ENCODE peak calls at places on chromosomes 13 and 19, in nine cellular contexts. B, P, N, G, O, E, A, V and Y are unnamed samples.

GRCh38 chr13:106533940-106534843 is 1.3 kb downstream of the EFNB2 start:
- DNase-seq in B (no peak), P (peak; percentile 17), N (peak; percentile 53), G (peak; percentile 65), O (peak; percentile 72), E (peak; percentile 74), A (no peak), V (peak; percentile 52), Y (no peak)

GRCh38 chr13:28817204-28817603 is 2.9 kb upstream of the MTUS2 start:
- DNase-seq in B (no peak), P (no peak), N (no peak), G (no peak), O (no peak), E (no peak), A (no peak), V (no peak), Y (no peak)

GRCh38 chr19:38529610-38530009 is 88.1 kb downstream of the MAP4K1 start:
- DNase-seq in B (no peak), P (no peak), N (no peak), G (no peak), O (no peak), E (no peak), A (no peak), V (no peak), Y (no peak)

GRCh38 chr13:40446365-40446764 is 220.1 kb downstream of the FOXO1 start:
- DNase-seq in B (no peak), P (no peak), N (no peak), G (no peak), O (no peak), E (no peak), A (no peak), V (no peak), Y (no peak)

GRCh38 chr13:30676672-30677071 is 58.7 kb upstream of the ALOX5AP start:
- DNase-seq in B (no peak), P (no peak), N (no peak), G (no peak), O (no peak), E (peak; percentile 50), A (no peak), V (no peak), Y (no peak)

GRCh38 chr13:21583496-21583895 is 20.5 kb downstream of the MICU2 start:
- DNase-seq in B (no peak), P (no peak), N (no peak), G (peak; percentile 30), O (no peak), E (peak; percentile 76), A (no peak), V (no peak), Y (no peak)

GRCh38 chr13:59532405-59532804 is 631.3 kb downstream of the DIAPH3 start:
- DNase-seq in B (no peak), P (no peak), N (no peak), G (no peak), O (no peak), E (no peak), A (no peak), V (no peak), Y (no peak)

GRCh38 chr13:32330438-32330837 is 15.1 kb downstream of the BRCA2 start:
- DNase-seq in B (no peak), P (no peak), N (no peak), G (no peak), O (no peak), E (peak; percentile 86), A (peak; percentile 84), V (no peak), Y (no peak)

GRCh38 chr13:41492432-41493267 is 35.3 kb downstream of the RGCC start:
- DNase-seq in B (no peak), P (no peak), N (no peak), G (no peak), O (no peak), E (no peak), A (no peak), V (no peak), Y (no peak)

GRCh38 chr13:33352520-33352919 is 67.0 kb upstream of the STARD13 start:
- DNase-seq in B (no peak), P (no peak), N (no peak), G (no peak), O (no peak), E (no peak), A (no peak), V (no peak), Y (no peak)

GRCh38 chr13:111929036-111929616 is 137.8 kb upstream of the SOX1 start:
- DNase-seq in B (no peak), P (no peak), N (peak; percentile 18), G (no peak), O (no peak), E (no peak), A (no peak), V (no peak), Y (no peak)

GRCh38 chr13:99361197-99361596 is 54.0 kb upstream of the GPR183 start:
- DNase-seq in B (no peak), P (no peak), N (no peak), G (no peak), O (no peak), E (no peak), A (no peak), V (no peak), Y (no peak)

GRCh38 chr13:112102243-112102642 is 35.3 kb downstream of the SOX1 start:
- DNase-seq in B (no peak), P (no peak), N (no peak), G (no peak), O (no peak), E (no peak), A (no peak), V (no peak), Y (no peak)

GRCh38 chr19:32828643-32829344 is 40.8 kb downstream of the SLC7A9 start:
- DNase-seq in B (no peak), P (no peak), N (no peak), G (no peak), O (no peak), E (no peak), A (no peak), V (no peak), Y (no peak)

GRCh38 chr13:79918620-79919019 is 422.3 kb downstream of the SPRY2 start:
- DNase-seq in B (no peak), P (no peak), N (no peak), G (no peak), O (no peak), E (no peak), A (no peak), V (no peak), Y (no peak)

GRCh38 chr13:87274209-87274819 is 396.9 kb upstream of the SLITRK5 start:
- DNase-seq in B (no peak), P (peak; percentile 7), N (no peak), G (peak; percentile 59), O (no peak), E (peak; percentile 51), A (no peak), V (peak; percentile 60), Y (no peak)

GRCh38 chr13:110638814-110639806 is 23.8 kb downstream of the NAXD start:
- DNase-seq in B (no peak), P (no peak), N (peak; percentile 22), G (no peak), O (no peak), E (no peak), A (no peak), V (no peak), Y (no peak)

DNA sequence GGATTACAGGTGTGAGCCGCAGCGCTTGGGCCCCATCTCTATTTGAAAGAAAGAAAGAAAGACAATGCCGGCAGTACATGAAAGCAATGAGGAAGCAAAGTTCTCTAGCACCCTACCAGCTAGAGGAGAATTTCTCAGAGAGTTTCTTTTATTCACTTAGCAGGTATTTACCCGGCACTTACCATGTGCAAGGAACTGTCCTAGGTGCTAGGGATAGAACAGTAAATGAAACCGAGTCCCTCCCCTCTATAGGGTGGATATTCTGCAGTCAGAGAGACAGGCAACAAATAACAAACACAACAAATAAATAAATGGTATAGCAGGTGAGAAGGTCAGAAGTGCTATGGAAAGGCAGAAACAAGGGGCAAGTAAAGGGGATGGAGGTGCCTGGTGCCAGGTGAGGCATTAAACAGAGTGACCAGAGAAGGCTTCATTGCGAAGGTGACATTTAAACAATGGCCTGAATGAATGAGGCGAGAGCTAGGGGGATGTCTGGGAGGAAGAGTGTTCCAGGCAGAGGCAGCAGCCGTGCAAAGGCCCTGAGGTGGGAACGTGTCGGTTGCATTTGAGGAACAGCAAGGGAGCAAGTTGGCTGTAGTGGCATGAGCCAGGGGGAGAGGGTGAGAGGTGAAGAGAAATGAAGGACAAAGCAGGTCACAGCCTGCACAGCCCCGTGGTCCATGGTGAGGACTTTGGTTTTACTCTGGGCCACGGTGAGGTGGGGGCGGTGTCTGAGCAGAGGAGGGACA is 10.8 kb upstream of the MYH14 start:
- DNase-seq in B (no peak), P (no peak), N (no peak), G (no peak), O (no peak), E (no peak), A (no peak), V (no peak), Y (no peak)
- TF ChIP-seq CTCF in B (no peak), P (no peak), N (no peak), G (no peak), O (no peak), E (no peak), A (no peak), V (no peak), Y (no peak)

GRCh38 chr19:40217027-40217810 is 965 bp downstream of the TTC9B start:
- DNase-seq in B (no peak), P (no peak), N (peak; percentile 65), G (no peak), O (no peak), E (no peak), A (no peak), V (peak; percentile 37), Y (no peak)
- TF ChIP-seq CTCF in B (no peak), P (no peak), N (peak; percentile 14), G (peak; percentile 58), O (peak; percentile 63), E (peak; percentile 34), A (peak; percentile 37), V (peak; percentile 30), Y (peak; percentile 54)

GRCh38 chr13:55664178-55664577 is 1476.5 kb upstream of the PRR20A start:
- DNase-seq in B (no peak), P (no peak), N (no peak), G (no peak), O (no peak), E (no peak), A (no peak), V (no peak), Y (no peak)
- TF ChIP-seq CTCF in B (no peak), P (no peak), N (no peak), G (no peak), O (no peak), E (no peak), A (no peak), V (no peak), Y (no peak)

GRCh38 chr13:61466280-61466679 is 50.6 kb upstream of the PCDH20 start:
- DNase-seq in B (no peak), P (no peak), N (no peak), G (peak; percentile 13), O (no peak), E (no peak), A (no peak), V (no peak), Y (no peak)
- TF ChIP-seq CTCF in B (no peak), P (no peak), N (no peak), G (peak; percentile 69), O (peak; percentile 45), E (no peak), A (no peak), V (peak; percentile 24), Y (peak; percentile 19)